ENCODE peak calls at places on chromosomes 1 and 21, in six cellular contexts. O, A, J, L, T and K are unnamed samples.
A peak's percentile ranks its signal among the peaks of the same experiment; 100 is the strongest.

GRCh38 chr21:41348434-41348833 is 13.4 kb upstream of the MX2 start:
- DNase-seq in O (no peak), A (no peak), J (no peak), L (no peak), T (no peak), K (no peak)

GRCh38 chr21:46118305-46118870 is 20.5 kb downstream of the COL6A2 start:
- DNase-seq in O (no peak), A (peak; percentile 28), J (peak; percentile 41), L (peak; percentile 18), T (no peak), K (peak; percentile 31)

GRCh38 chr1:51750218-51750617 is 128.3 kb downstream of the NRDC start:
- DNase-seq in O (peak; percentile 55), A (no peak), J (no peak), L (no peak), T (no peak), K (no peak)

GRCh38 chr1:31936278-31936965 is 1.7 kb downstream of the PTP4A2 start:
- DNase-seq in O (no peak), A (no peak), J (no peak), L (no peak), T (no peak), K (no peak)

GRCh38 chr1:20125091-20125490 is 5.8 kb upstream of the PLA2G2D start:
- DNase-seq in O (no peak), A (no peak), J (no peak), L (no peak), T (no peak), K (no peak)

GRCh38 chr1:232149302-232150201 is 480.4 kb downstream of the SIPA1L2 start:
- DNase-seq in O (no peak), A (no peak), J (no peak), L (no peak), T (no peak), K (no peak)

GRCh38 chr1:220695426-220695825 is 5.3 kb downstream of the C1orf115 start:
- DNase-seq in O (no peak), A (no peak), J (no peak), L (no peak), T (no peak), K (no peak)

GRCh38 chr1:246725191-246725590 is 982 bp downstream of the SCCPDH start:
- DNase-seq in O (peak; percentile 54), A (peak; percentile 18), J (no peak), L (no peak), T (no peak), K (no peak)

GRCh38 chr1:217311766-217312165 is 319.1 kb downstream of the GPATCH2 start:
- DNase-seq in O (no peak), A (peak; percentile 9), J (no peak), L (no peak), T (no peak), K (no peak)

GRCh38 chr1:59081181-59081580 is 215.7 kb upstream of the FGGY start:
- DNase-seq in O (no peak), A (no peak), J (no peak), L (no peak), T (no peak), K (no peak)

GRCh38 chr1:14824314-14824915 is 225.9 kb downstream of the KAZN start:
- DNase-seq in O (no peak), A (no peak), J (no peak), L (no peak), T (no peak), K (no peak)

GRCh38 chr1:111561328-111561727 is 57.9 kb upstream of the ADORA3 start:
- DNase-seq in O (no peak), A (no peak), J (no peak), L (no peak), T (no peak), K (no peak)

GRCh38 chr1:113533061-113533460 is 142.7 kb downstream of the MAGI3 start:
- DNase-seq in O (no peak), A (no peak), J (no peak), L (no peak), T (no peak), K (no peak)

GRCh38 chr1:231171623-231172197 is 9.9 kb downstream of the TRIM67 start:
- DNase-seq in O (no peak), A (no peak), J (no peak), L (no peak), T (no peak), K (no peak)

GRCh38 chr1:41805771-41806471 is 112.8 kb downstream of the HIVEP3 start:
- DNase-seq in O (no peak), A (no peak), J (no peak), L (no peak), T (no peak), K (no peak)

GRCh38 chr21:45806042-45806441 is 162.5 kb downstream of the PCBP3 start:
- DNase-seq in O (no peak), A (no peak), J (no peak), L (no peak), T (no peak), K (no peak)

GRCh38 chr1:193234523-193234922 is 48.1 kb upstream of the B3GALT2 start:
- DNase-seq in O (no peak), A (no peak), J (no peak), L (no peak), T (no peak), K (no peak)

GRCh38 chr1:184101571-184101970 is 50.0 kb downstream of the TSEN15 start:
- DNase-seq in O (no peak), A (no peak), J (no peak), L (no peak), T (no peak), K (no peak)

GRCh38 chr1:184096005-184096404 is 44.5 kb downstream of the TSEN15 start:
- DNase-seq in O (no peak), A (no peak), J (no peak), L (no peak), T (no peak), K (no peak)

GRCh38 chr1:184101116-184101515 is 49.6 kb downstream of the TSEN15 start:
- DNase-seq in O (no peak), A (no peak), J (no peak), L (no peak), T (no peak), K (no peak)
- TF ChIP-seq TAF1 in O (no peak), A (no peak), J (no peak), L (no peak), T (no peak), K (no peak)

GRCh38 chr1:203270448-203270847 is 34.9 kb upstream of the BTG2 start:
- DNase-seq in O (no peak), A (no peak), J (no peak), L (no peak), T (no peak), K (no peak)

GRCh38 chr1:203271962-203272632 is 33.2 kb upstream of the BTG2 start:
- DNase-seq in O (no peak), A (no peak), J (no peak), L (no peak), T (no peak), K (no peak)

GRCh38 chr1:203272633-203273205 is 32.6 kb upstream of the BTG2 start:
- DNase-seq in O (peak; percentile 7), A (no peak), J (no peak), L (no peak), T (no peak), K (no peak)

GRCh38 chr1:203269654-203270020 is 35.7 kb upstream of the BTG2 start:
- DNase-seq in O (no peak), A (no peak), J (no peak), L (no peak), T (no peak), K (no peak)

DNA sequence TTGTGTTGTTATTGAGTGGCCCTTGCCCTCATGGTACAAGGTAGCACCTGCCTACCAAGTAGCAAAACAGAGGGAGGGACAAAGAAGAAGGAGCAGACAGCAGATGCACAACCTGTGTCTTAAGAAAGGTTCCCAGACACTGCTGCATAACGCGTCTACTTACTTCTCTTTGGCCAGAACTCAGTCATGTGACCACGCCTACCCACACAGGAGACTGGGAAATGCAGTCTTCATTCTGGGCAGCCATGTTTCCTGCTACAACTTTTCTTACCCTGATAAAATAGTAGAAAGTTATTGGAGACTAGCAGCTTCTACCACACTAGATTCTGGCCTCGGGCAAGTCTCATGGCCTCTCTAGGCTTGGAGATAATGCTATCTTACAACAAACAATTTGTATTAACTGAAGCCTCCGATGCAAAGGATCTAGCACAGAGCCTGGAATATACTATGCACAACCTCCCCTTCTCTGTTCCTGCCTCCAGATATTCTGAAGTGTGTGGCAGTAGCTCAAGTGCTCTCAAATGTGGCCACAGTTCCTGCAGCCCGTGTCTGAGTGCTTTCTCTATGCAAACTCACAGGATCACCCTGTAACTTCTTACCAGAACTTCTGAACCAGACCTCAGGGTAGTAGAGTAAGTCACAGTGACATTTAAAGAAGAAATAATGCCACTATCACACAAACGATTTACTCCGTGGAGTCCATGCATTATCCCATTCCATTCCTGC is 34.1 kb upstream of the BTG2 start:
- DNase-seq in O (peak; percentile 62), A (peak; percentile 45), J (peak; percentile 56), L (no peak), T (no peak), K (no peak)
- TF ChIP-seq POLR2AphosphoS5 in O (no peak), A (peak; percentile 39), J (no peak), L (no peak), T (no peak), K (no peak)

DNA sequence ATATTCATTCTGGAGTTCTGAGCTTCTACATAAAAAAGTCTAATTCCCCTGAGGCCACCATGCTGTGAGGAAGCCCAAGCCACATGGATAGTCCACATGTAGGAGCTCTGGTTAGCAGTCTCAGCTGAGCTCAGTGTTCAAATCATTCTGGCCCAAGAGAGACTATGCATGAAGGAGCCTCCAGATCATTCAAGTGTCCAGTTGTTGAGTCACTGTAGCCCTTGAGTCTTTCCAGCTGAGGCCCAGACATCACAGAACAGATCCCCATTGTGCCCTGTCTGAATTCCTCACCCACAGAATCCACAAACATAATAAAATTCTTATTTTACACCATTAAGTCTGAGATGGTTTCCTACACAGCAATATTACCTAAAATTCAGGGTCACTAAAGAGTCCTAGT is 107.0 kb upstream of the NGF start:
- DNase-seq in O (no peak), A (no peak), J (no peak), L (no peak), T (no peak), K (no peak)
- TF ChIP-seq TAF1 in O (no peak), A (no peak), J (no peak), L (no peak), T (no peak), K (no peak)

GRCh38 chr1:198901280-198901679 is 262.4 kb downstream of the PTPRC start:
- DNase-seq in O (no peak), A (no peak), J (no peak), L (no peak), T (no peak), K (no peak)

GRCh38 chr1:198904356-198904755 is 265.5 kb downstream of the PTPRC start:
- DNase-seq in O (no peak), A (no peak), J (no peak), L (no peak), T (no peak), K (no peak)

GRCh38 chr1:198902616-198903140 is 263.8 kb downstream of the PTPRC start:
- DNase-seq in O (no peak), A (no peak), J (no peak), L (no peak), T (no peak), K (no peak)

GRCh38 chr1:198906739-198907422 is 268.0 kb downstream of the PTPRC start:
- DNase-seq in O (no peak), A (no peak), J (no peak), L (no peak), T (no peak), K (no peak)

DNA sequence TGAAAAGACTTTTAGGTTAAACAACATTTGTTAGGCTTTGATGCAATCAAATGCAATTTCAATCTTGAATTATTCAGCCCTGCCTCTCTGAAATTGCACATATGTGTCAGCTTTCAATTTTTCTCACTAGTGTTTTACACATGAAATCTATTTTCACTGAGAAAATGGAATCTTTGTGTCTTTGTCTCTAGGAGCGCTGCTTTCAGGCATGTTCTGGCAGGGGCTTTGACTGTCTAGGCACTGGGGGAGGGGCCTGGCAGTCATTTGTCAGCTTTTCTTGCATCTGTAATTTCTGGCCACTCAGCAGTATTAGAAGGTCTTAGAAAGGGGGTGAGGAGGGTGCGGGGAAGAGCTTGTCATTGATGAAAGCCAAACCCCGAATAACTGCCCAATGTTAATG is 264.4 kb downstream of the PTPRC start:
- DNase-seq in O (no peak), A (no peak), J (no peak), L (no peak), T (no peak), K (no peak)
- TF ChIP-seq POLR2AphosphoS5 in O (no peak), A (no peak), J (no peak), L (no peak), T (no peak), K (no peak)